ENCODE peak calls at places on chromosomes 11 and 22, in nine cellular contexts. B, C, H, T, A, S, Y, L and D are unnamed samples.

GRCh38 chr11:117824571-117825537 is at the start of gene FXYD2:
- DNase-seq in H (peak), S (no peak), T (peak), C (no peak), B (no peak), A (no peak), L (peak), Y (no peak), D (no peak)

GRCh38 chr22:27844256-27844655 is 42.7 kb upstream of the MN1 start:
- DNase-seq in T (no peak), S (no peak), C (no peak), H (no peak), Y (no peak), L (no peak), B (no peak), A (no peak), D (no peak)

GRCh38 chr11:103534959-103535358 is 425.7 kb downstream of the DYNC2H1 start:
- DNase-seq in B (no peak), S (no peak), T (no peak), C (no peak), L (no peak), A (no peak), Y (no peak), H (no peak), D (no peak)

GRCh38 chr11:124415356-124415923 is 9.2 kb downstream of the OR8B4 start:
- DNase-seq in H (peak), B (no peak), S (no peak), C (peak), T (peak), A (peak), L (no peak), Y (peak), D (peak)

GRCh38 chr11:121513807-121514206 is 61.0 kb upstream of the SORL1-AS1 start:
- DNase-seq in S (no peak), Y (no peak), L (no peak), T (no peak), A (no peak), B (no peak), C (no peak), H (no peak), D (no peak)

GRCh38 chr11:61035086-61035835 is 63.8 kb downstream of the CD6 start:
- DNase-seq in L (no peak), H (no peak), A (no peak), T (no peak), C (no peak), Y (no peak), B (no peak), S (no peak), D (no peak)

GRCh38 chr22:27331526-27332281 is 469.9 kb downstream of the MN1 start:
- DNase-seq in A (peak), S (peak), C (peak), L (peak), T (peak), Y (peak), B (no peak), H (peak), D (no peak)

GRCh38 chr11:33949201-33949913 is 57.5 kb upstream of the LMO2 start:
- DNase-seq in H (no peak), B (no peak), A (no peak), Y (no peak), T (no peak), L (no peak), C (no peak), S (no peak), D (no peak)

GRCh38 chr11:69298778-69299461 is 5.0 kb downstream of the MYEOV start:
- DNase-seq in A (no peak), T (peak), Y (no peak), L (no peak), S (no peak), C (peak), B (no peak), H (no peak), D (no peak)

GRCh38 chr11:119594639-119595249 is 134.3 kb downstream of the NECTIN1 start:
- DNase-seq in C (peak), H (no peak), S (no peak), A (no peak), L (no peak), B (no peak), T (peak), Y (no peak), D (no peak)

GRCh38 chr22:46894081-46894671 is 131.7 kb downstream of the TBC1D22A start:
- DNase-seq in A (no peak), B (no peak), T (no peak), Y (no peak), C (no peak), L (no peak), S (no peak), H (no peak), D (no peak)

GRCh38 chr11:95985174-95985808 is 61.4 kb upstream of the MTMR2 start:
- DNase-seq in S (no peak), B (no peak), Y (peak), H (no peak), C (peak), A (no peak), T (peak), L (no peak), D (no peak)

GRCh38 chr11:19553683-19554333 is 158.8 kb upstream of the NAV2 start:
- DNase-seq in Y (peak), S (peak), C (peak), L (peak), T (peak), B (peak), A (peak), H (peak), D (peak)

GRCh38 chr22:39664485-39665200 is 94.1 kb downstream of the CACNA1I start:
- DNase-seq in Y (no peak), H (peak), L (peak), T (no peak), A (no peak), C (no peak), S (no peak), B (peak), D (no peak)

GRCh38 chr11:97880209-97880608 is 1140.5 kb upstream of the CNTN5 start:
- DNase-seq in B (no peak), H (no peak), Y (no peak), A (no peak), L (no peak), C (no peak), T (no peak), S (no peak), D (no peak)

GRCh38 chr11:46475926-46476545 is 84.5 kb upstream of the CHRM4 start:
- DNase-seq in T (no peak), A (no peak), H (no peak), Y (no peak), C (no peak), L (no peak), S (no peak), B (no peak), D (no peak)

GRCh38 chr22:26433805-26434204 is 4.7 kb downstream of the ASPHD2 start:
- DNase-seq in L (no peak), H (no peak), A (no peak), B (no peak), C (no peak), T (no peak), S (no peak), Y (no peak), D (no peak)

GRCh38 chr22:46551321-46551720 is 13.9 kb upstream of the CELSR1 start:
- DNase-seq in S (no peak), T (no peak), Y (no peak), C (no peak), L (no peak), B (no peak), A (no peak), H (no peak), D (no peak)

GRCh38 chr11:12177739-12178338 is 67.4 kb downstream of the MICAL2 start:
- DNase-seq in H (no peak), A (no peak), C (no peak), L (no peak), S (no peak), Y (no peak), T (peak), B (no peak), D (no peak)

GRCh38 chr11:1485504-1485885 is 1.1 kb downstream of the MOB2 start:
- DNase-seq in H (no peak), B (no peak), A (no peak), S (no peak), T (no peak), C (no peak), L (peak), Y (no peak), D (no peak)

GRCh38 chr11:130001491-130002351 is 914 bp downstream of the PRDM10 start:
- DNase-seq in Y (no peak), S (no peak), C (peak), T (peak), A (peak), B (no peak), H (peak), L (no peak), D (no peak)

GRCh38 chr11:116532066-116532465 is 240.7 kb downstream of the BUD13 start:
- DNase-seq in A (no peak), C (no peak), H (no peak), L (no peak), Y (no peak), S (no peak), T (no peak), B (no peak), D (no peak)

GRCh38 chr11:32081129-32081641 is 9.7 kb upstream of the RCN1 start:
- DNase-seq in B (no peak), C (peak), H (no peak), S (no peak), L (no peak), Y (no peak), A (no peak), T (peak), D (peak)

GRCh38 chr11:60184824-60185511 is 2.1 kb upstream of the MS4A6A start:
- DNase-seq in S (no peak), L (no peak), H (no peak), T (no peak), A (no peak), C (no peak), B (no peak), Y (no peak), D (no peak)

GRCh38 chr11:8671242-8671641 is 11.2 kb downstream of the TRIM66 start:
- DNase-seq in C (peak), A (no peak), T (peak), H (peak), Y (peak), S (peak), B (peak), L (no peak), D (peak)

GRCh38 chr11:118689852-118690552 is 10.6 kb upstream of the TREH start:
- DNase-seq in H (peak), T (peak), A (peak), Y (peak), S (peak), C (peak), B (peak), L (peak), D (peak)

GRCh38 chr11:102279641-102280170 is 37.6 kb upstream of the BIRC3 start:
- DNase-seq in L (no peak), B (no peak), C (peak), H (peak), A (no peak), S (no peak), T (peak), Y (peak), D (peak)

GRCh38 chr11:74453373-74453975 is 13.9 kb downstream of the KCNE3 start:
- DNase-seq in H (peak), L (peak), A (peak), Y (no peak), S (no peak), T (peak), B (peak), C (peak), D (no peak)

GRCh38 chr11:128621491-128622136 is 34.3 kb upstream of the ETS1 start:
- DNase-seq in S (no peak), B (no peak), A (no peak), T (peak), L (no peak), Y (peak), C (peak), H (no peak), D (peak)

GRCh38 chr22:48476599-48476998 is 1351.1 kb downstream of the BRD1 start:
- DNase-seq in B (no peak), T (no peak), A (no peak), C (no peak), S (no peak), H (no peak), Y (no peak), L (no peak), D (no peak)

GRCh38 chr11:44310456-44311272 is 725 bp upstream of the ALX4 start:
- DNase-seq in L (no peak), B (no peak), C (no peak), H (no peak), Y (no peak), S (no peak), T (no peak), A (no peak), D (no peak)

GRCh38 chr11:71232364-71232763 is 20.0 kb downstream of the SHANK2 start:
- DNase-seq in L (no peak), Y (no peak), A (no peak), B (no peak), H (no peak), C (no peak), S (no peak), T (no peak), D (no peak)

GRCh38 chr11:110447343-110447742 is 17.6 kb downstream of the FDX1 start:
- DNase-seq in L (no peak), A (no peak), T (no peak), Y (no peak), B (no peak), S (no peak), H (no peak), C (no peak), D (no peak)

GRCh38 chr11:110446594-110446993 is 16.8 kb downstream of the FDX1 start:
- DNase-seq in S (no peak), B (no peak), C (no peak), H (no peak), T (no peak), L (no peak), A (no peak), Y (no peak), D (no peak)

GRCh38 chr11:110450246-110450645 is 20.5 kb downstream of the FDX1 start:
- DNase-seq in B (no peak), C (no peak), Y (no peak), A (no peak), L (no peak), T (no peak), H (no peak), S (no peak), D (no peak)

GRCh38 chr11:110445428-110445827 is 15.7 kb downstream of the FDX1 start:
- DNase-seq in T (no peak), B (no peak), H (no peak), L (no peak), C (no peak), A (no peak), Y (no peak), S (no peak), D (no peak)

GRCh38 chr11:110447897-110448522 is 18.3 kb downstream of the FDX1 start:
- DNase-seq in H (no peak), B (no peak), T (peak), S (no peak), A (no peak), L (no peak), Y (no peak), C (no peak), D (no peak)
- TF ChIP-seq CTCF in H (no peak), B (no peak), T (peak), S (no peak), A (peak), L (peak), Y (peak), C (peak), D (peak)

DNA sequence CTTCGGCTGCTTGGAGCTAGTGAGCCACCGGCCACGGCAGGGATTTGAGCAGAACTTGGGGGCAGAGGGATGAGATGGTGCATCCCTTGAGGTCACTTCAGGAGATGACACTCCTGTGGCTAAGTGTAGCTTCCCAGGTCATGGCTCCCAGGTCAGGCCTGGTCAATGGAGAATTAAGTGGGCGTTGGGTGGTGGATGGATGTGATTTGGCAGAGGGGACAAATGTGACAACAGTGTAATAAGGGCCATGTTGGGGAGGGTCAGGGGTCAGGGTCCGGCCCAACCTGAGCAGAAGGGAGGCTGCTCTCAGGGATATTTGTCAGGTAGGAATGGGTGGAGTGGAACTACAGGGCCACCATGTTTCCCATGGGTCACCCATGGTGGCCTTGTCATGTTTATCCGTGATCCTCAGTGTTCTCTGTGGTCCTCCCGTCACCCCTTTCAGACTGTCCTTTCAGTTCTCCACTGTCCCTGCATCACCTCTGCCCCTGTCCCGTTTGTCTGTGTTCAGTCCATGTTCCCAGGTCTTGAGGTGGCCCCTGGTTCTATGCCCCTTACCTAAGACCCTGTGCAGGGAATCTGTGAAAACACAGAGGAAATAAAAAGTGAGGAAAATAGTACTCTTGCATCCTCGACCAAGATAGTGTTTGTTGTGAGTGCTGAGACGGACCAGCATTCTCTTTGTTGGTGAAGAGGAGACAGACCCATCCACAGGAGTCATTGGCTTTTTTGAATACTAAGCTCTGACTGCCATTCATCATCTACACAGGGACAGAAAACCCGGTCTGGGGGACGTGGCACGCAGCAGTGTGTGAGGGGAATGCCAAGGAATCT is 6.1 kb downstream of the SLC25A1 start:
- DNase-seq in L (no peak), Y (no peak), T (no peak), S (no peak), B (no peak), A (no peak), H (no peak), C (no peak), D (no peak)
- H3K4me3 ChIP-seq in L (peak), Y (peak), T (peak), S (peak), B (peak), A (peak), H (peak), C (peak), D (peak)

GRCh38 chr11:58626915-58627483 is 4.5 kb downstream of the CNTF start:
- DNase-seq in B (no peak), C (no peak), A (no peak), L (no peak), H (no peak), S (no peak), Y (no peak), T (peak), D (no peak)

GRCh38 chr11:58628446-58628845 is 6.0 kb downstream of the CNTF start:
- DNase-seq in H (no peak), T (peak), S (no peak), A (no peak), Y (no peak), L (peak), C (peak), B (no peak), D (no peak)

GRCh38 chr11:58631378-58631777 is 8.9 kb downstream of the CNTF start:
- DNase-seq in H (no peak), S (no peak), Y (no peak), A (no peak), L (no peak), T (no peak), B (no peak), C (no peak), D (no peak)

GRCh38 chr11:58632510-58632909 is 10.0 kb downstream of the CNTF start:
- DNase-seq in H (no peak), T (no peak), A (no peak), B (no peak), Y (no peak), L (peak), S (no peak), C (no peak), D (no peak)

GRCh38 chr11:58629857-58630256 is 7.4 kb downstream of the CNTF start:
- DNase-seq in C (peak), L (no peak), H (peak), T (peak), A (peak), B (no peak), Y (peak), S (no peak), D (no peak)
- TF ChIP-seq CTCF in C (peak), L (peak), H (peak), T (peak), A (peak), B (no peak), Y (peak), S (peak), D (peak)

GRCh38 chr22:50621948-50622722 is 5.8 kb downstream of the ARSA start:
- DNase-seq in T (no peak), L (no peak), A (no peak), S (no peak), B (no peak), Y (no peak), H (peak), C (no peak), D (no peak)
- H3K4me3 ChIP-seq in T (no peak), L (peak), A (no peak), S (peak), B (no peak), Y (no peak), H (no peak), C (no peak), D (no peak)

GRCh38 chr11:26278354-26278753 is 53.6 kb upstream of the ANO3 start:
- DNase-seq in H (no peak), B (no peak), L (no peak), T (no peak), C (no peak), Y (no peak), S (no peak), A (no peak), D (no peak)
- TF ChIP-seq CTCF in H (no peak), B (no peak), L (no peak), T (no peak), C (no peak), Y (no peak), S (no peak), A (no peak), D (no peak)

DNA sequence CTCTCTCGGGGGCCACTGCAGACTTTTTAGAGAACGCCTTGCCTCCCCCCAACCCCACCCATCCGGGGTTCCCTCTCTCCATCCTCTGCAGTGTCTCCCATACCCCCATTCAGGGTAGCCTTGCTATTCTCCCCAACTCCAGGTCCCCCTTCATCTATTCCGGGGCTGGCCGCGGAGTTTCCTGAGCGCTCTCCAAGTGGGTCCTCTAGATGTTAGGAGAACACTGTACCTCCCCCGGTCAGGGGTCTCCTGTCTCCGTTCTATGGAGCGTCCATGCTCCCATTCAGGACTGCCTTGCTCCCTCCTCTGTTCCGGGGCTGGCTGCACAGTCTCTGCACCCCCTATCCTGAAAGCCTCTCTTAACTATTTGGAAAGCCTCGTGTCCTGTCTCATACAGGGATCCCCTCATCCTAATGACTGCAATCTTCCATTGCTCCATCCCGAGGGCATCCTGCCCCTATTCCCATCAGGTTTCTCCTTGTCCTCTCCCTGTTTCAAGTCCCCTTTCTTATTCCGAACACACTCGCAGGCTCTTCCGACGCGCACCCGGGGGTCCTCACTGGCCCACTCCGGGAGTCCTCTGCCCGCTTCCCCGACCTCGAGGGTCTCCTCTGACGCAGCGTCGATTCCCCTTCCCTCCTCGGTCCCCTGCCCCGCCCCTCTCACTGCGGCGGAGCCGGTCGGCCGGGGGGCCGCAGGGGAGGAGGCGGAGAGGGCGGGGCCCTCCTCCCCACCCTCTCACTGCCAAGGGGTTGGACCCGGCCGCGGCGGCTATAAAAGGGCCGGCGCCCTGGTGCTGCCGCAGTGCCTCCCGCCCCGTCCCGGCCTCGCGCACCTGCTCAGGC is at the start of gene NEFH:
- DNase-seq in H (no peak), Y (no peak), C (no peak), A (no peak), S (no peak), B (no peak), L (no peak), T (no peak), D (no peak)
- H3K4me3 ChIP-seq in H (no peak), Y (no peak), C (peak), A (no peak), S (peak), B (peak), L (no peak), T (peak), D (peak)